ENCODE peak calls at places on chromosomes 4 and X, in four cellular contexts. P is HCT116; V is T1000; Y is stimulated activated CD4-positive, alpha-beta T cell treated with anti-CD3 and anti-CD28 coated beads, Interleukin-12 subunit alpha, Interleukin-12 subunit beta, amount 100 ng/mL, for 4 hours. X is an unnamed sample.

GRCh38 chr4:109294468-109295020 is 7.9 kb downstream of the COL25A1 start:
- DNase-seq in P (no peak), V (no peak), Y (no peak), X (no peak)

GRCh38 chr4:8251110-8251883 is 18.3 kb upstream of the HTRA3 start:
- DNase-seq in P (no peak), V (no peak), Y (no peak), X (no peak)

GRCh38 chr4:83851261-83852084 is 315.6 kb downstream of the GPAT3 start:
- DNase-seq in P (peak), V (no peak), Y (no peak), X (no peak)

GRCh38 chr4:153205757-153206156 is 1.5 kb downstream of the TRIM2 start:
- DNase-seq in P (peak), V (no peak), Y (no peak), X (peak)

GRCh38 chrX:109954333-109954732 is 48.6 kb upstream of the TMEM164 start:
- DNase-seq in P (no peak), V (no peak), Y (no peak), X (no peak)

GRCh38 chrX:44352739-44353138 is 9.3 kb upstream of the EFHC2 start:
- DNase-seq in P (no peak), V (no peak), Y (no peak), X (no peak)

GRCh38 chr4:188329526-188329925 is 190.3 kb downstream of the TRIML1 start:
- DNase-seq in P (no peak), V (no peak), Y (no peak), X (no peak)

GRCh38 chrX:40142417-40142816 is 44.7 kb upstream of the BCOR start:
- DNase-seq in P (no peak), V (no peak), Y (no peak), X (no peak)

GRCh38 chr4:95091272-95091671 is 333.5 kb downstream of the BMPR1B start:
- DNase-seq in P (no peak), V (no peak), Y (no peak), X (no peak)

GRCh38 chr4:185343726-185344581 is 51.8 kb downstream of the LRP2BP start:
- DNase-seq in P (no peak), V (no peak), Y (no peak), X (no peak)

GRCh38 chr4:70993181-70994068 is at the start of gene DCK:
- DNase-seq in P (peak), V (peak), Y (peak), X (peak)

GRCh38 chr4:132056466-132056865 is 1092.6 kb upstream of the PCDH10 start:
- DNase-seq in P (no peak), V (no peak), Y (no peak), X (no peak)

GRCh38 chr4:48669086-48669485 is 111.0 kb downstream of the FRYL start:
- DNase-seq in P (no peak), V (no peak), Y (no peak), X (no peak)

GRCh38 chr4:25826074-25826752 is 36.6 kb downstream of the SEL1L3 start:
- DNase-seq in P (no peak), V (no peak), Y (no peak), X (no peak)

GRCh38 chr4:65416875-65417274 is 253.4 kb downstream of the EPHA5 start:
- DNase-seq in P (no peak), V (no peak), Y (no peak), X (no peak)

GRCh38 chr4:53557601-53558000 is 33.7 kb downstream of the LNX1 start:
- DNase-seq in P (no peak), V (no peak), Y (no peak), X (no peak)

GRCh38 chr4:94976371-94977011 is 218.7 kb downstream of the BMPR1B start:
- DNase-seq in P (no peak), V (no peak), Y (no peak), X (no peak)

GRCh38 chrX:40971736-40972135 is 113.5 kb upstream of the USP9X start:
- DNase-seq in P (no peak), V (no peak), Y (no peak), X (no peak)

GRCh38 chr4:121876976-121877773 is 6.9 kb upstream of the BBS7 start:
- DNase-seq in P (no peak), V (no peak), Y (no peak), X (no peak)

GRCh38 chrX:105552395-105552794 is 269.9 kb upstream of the NRK start:
- DNase-seq in P (no peak), V (no peak), Y (no peak), X (no peak)

GRCh38 chr4:165288639-165289428 is 38.6 kb upstream of the MSMO1 start:
- DNase-seq in P (no peak), V (no peak), Y (no peak), X (no peak)

GRCh38 chr4:2934813-2935761 is 28.1 kb downstream of the NOP14 start:
- DNase-seq in P (peak), V (peak), Y (peak), X (peak)

GRCh38 chr4:109411964-109412363 is 21.7 kb upstream of the SEC24B start:
- DNase-seq in P (no peak), V (no peak), Y (no peak), X (no peak)

GRCh38 chr4:164924670-164925238 is 47.8 kb downstream of the APELA start:
- DNase-seq in P (no peak), V (no peak), Y (no peak), X (no peak)

GRCh38 chr4:117326091-117326490 is 240.7 kb upstream of the TRAM1L1 start:
- DNase-seq in P (no peak), V (no peak), Y (no peak), X (no peak)

GRCh38 chrX:44817029-44817428 is 26.8 kb upstream of the DUSP21 start:
- DNase-seq in P (no peak), V (no peak), Y (no peak), X (no peak)

GRCh38 chrX:133645251-133645650 is 230.0 kb upstream of the GPC4 start:
- DNase-seq in P (no peak), V (no peak), Y (no peak), X (no peak)

GRCh38 chr4:7777017-7777710 is 162.5 kb downstream of the AFAP1 start:
- DNase-seq in P (no peak), V (no peak), Y (no peak), X (no peak)

GRCh38 chr4:10079256-10079655 is 37.3 kb downstream of the WDR1 start:
- DNase-seq in P (no peak), V (no peak), Y (no peak), X (no peak)

GRCh38 chr4:82437285-82438005 is 7.1 kb downstream of the ENOPH1 start:
- DNase-seq in P (no peak), V (no peak), Y (no peak), X (no peak)

GRCh38 chr4:39636786-39637185 is 1.9 kb downstream of the SMIM14 start:
- DNase-seq in P (no peak), V (no peak), Y (no peak), X (no peak)

GRCh38 chrX:114580336-114580735 is 3.5 kb upstream of the HTR2C start:
- DNase-seq in P (no peak), V (no peak), Y (no peak), X (no peak)

GRCh38 chrX:18893536-18893935 is 90.4 kb downstream of the PHKA2 start:
- DNase-seq in P (no peak), V (no peak), Y (no peak), X (no peak)

GRCh38 chrX:14528629-14529287 is 578 bp upstream of the GLRA2 start:
- DNase-seq in P (peak), V (peak), Y (peak), X (peak)

GRCh38 chr4:93743638-93744037 is 84.9 kb upstream of the ATOH1 start:
- DNase-seq in P (no peak), V (no peak), Y (no peak), X (no peak)

X was measured in activated naive CD4-positive, alpha-beta T cell treated with anti-CD3 and anti-CD28 coated beads, Interleukin-2, amount 50 U/mL, for 16 hours.